ENCODE peak calls at places on chromosomes 1 and 21, in five cellular contexts. B is transverse colon, Y is upper lobe of right lung, L is heart left ventricle, K is neuronal stem cell. X is an unnamed sample. For H3K4me1, the result is how much of the 10 kb centered on the place peaks cover.

GRCh38 chr1:4594286-4594991 is 60.0 kb upstream of the AJAP1 start:
- DNase-seq in B (no peak), Y (no peak), L (no peak), K (no peak), X (no peak)

GRCh38 chr1:61474963-61475362 is 250.0 kb downstream of the TM2D1 start:
- DNase-seq in B (no peak), Y (no peak), L (no peak), K (no peak), X (no peak)

GRCh38 chr1:115336741-115337140 is 1.3 kb downstream of the NGF start:
- DNase-seq in B (no peak), Y (no peak), L (no peak), K (no peak), X (no peak)

GRCh38 chr1:32234792-32235191 is 12.2 kb upstream of the FAM167B start:
- DNase-seq in B (no peak), Y (no peak), L (no peak), K (no peak), X (no peak)

GRCh38 chr1:17875171-17875881 is 120.2 kb downstream of the ACTL8 start:
- DNase-seq in B (no peak), Y (no peak), L (no peak), K (no peak), X (no peak)

GRCh38 chr1:229716064-229716463 is 90.0 kb downstream of the URB2 start:
- DNase-seq in B (no peak), Y (no peak), L (no peak), K (no peak), X (peak)

GRCh38 chr1:16122916-16123315 is 33.0 kb downstream of the EPHA2 start:
- DNase-seq in B (no peak), Y (peak), L (peak), K (no peak), X (no peak)

GRCh38 chr1:167121375-167122120 is 27.7 kb downstream of the STYXL2 start:
- DNase-seq in B (peak), Y (peak), L (peak), K (no peak), X (no peak)

GRCh38 chr1:90707363-90707710 is 9.8 kb downstream of the BARHL2 start:
- DNase-seq in B (peak), Y (peak), L (no peak), K (no peak), X (peak)

GRCh38 chr1:45490121-45490622 is 791 bp downstream of the TESK2 start:
- DNase-seq in B (no peak), Y (no peak), L (no peak), K (no peak), X (no peak)

GRCh38 chr1:21613072-21613867 is 55.9 kb downstream of the RAP1GAP start:
- DNase-seq in B (no peak), Y (no peak), L (no peak), K (no peak), X (no peak)

GRCh38 chr1:189424746-189425331 is 1052.8 kb downstream of the BRINP3 start:
- DNase-seq in B (no peak), Y (no peak), L (no peak), K (no peak), X (no peak)

GRCh38 chr1:184036517-184036949 is 995 bp downstream of the COLGALT2 start:
- DNase-seq in B (peak), Y (peak), L (peak), K (no peak), X (no peak)

GRCh38 chr1:234902774-234903173 is 225.9 kb downstream of the TOMM20 start:
- DNase-seq in B (no peak), Y (no peak), L (peak), K (no peak), X (no peak)

GRCh38 chr1:22154063-22154462 is 11.2 kb upstream of the WNT4 start:
- DNase-seq in B (no peak), Y (no peak), L (no peak), K (no peak), X (no peak)

GRCh38 chr1:22257286-22258275 is 114.7 kb upstream of the WNT4 start:
- DNase-seq in B (peak), Y (no peak), L (no peak), K (no peak), X (no peak)

GRCh38 chr1:118948351-118948750 is 39.8 kb downstream of the TBX15 start:
- DNase-seq in B (no peak), Y (no peak), L (no peak), K (no peak), X (no peak)

GRCh38 chr1:40384887-40385286 is 11.4 kb downstream of the SMAP2 start:
- DNase-seq in B (no peak), Y (no peak), L (no peak), K (no peak), X (no peak)
- H3K4me1 ChIP-seq in B (under half), Y (half or more), L (under half), K (under half), X (under half)

GRCh38 chr1:12506581-12507280 is 111.3 kb downstream of the DHRS3 start:
- DNase-seq in B (no peak), Y (no peak), L (no peak), K (no peak), X (no peak)

GRCh38 chr1:12508849-12509248 is 109.2 kb downstream of the DHRS3 start:
- DNase-seq in B (no peak), Y (no peak), L (no peak), K (no peak), X (no peak)

GRCh38 chr1:12505639-12506311 is 112.2 kb downstream of the DHRS3 start:
- DNase-seq in B (no peak), Y (no peak), L (no peak), K (no peak), X (no peak)

GRCh38 chr1:12505176-12505575 is 112.8 kb downstream of the DHRS3 start:
- DNase-seq in B (no peak), Y (no peak), L (no peak), K (no peak), X (no peak)

DNA sequence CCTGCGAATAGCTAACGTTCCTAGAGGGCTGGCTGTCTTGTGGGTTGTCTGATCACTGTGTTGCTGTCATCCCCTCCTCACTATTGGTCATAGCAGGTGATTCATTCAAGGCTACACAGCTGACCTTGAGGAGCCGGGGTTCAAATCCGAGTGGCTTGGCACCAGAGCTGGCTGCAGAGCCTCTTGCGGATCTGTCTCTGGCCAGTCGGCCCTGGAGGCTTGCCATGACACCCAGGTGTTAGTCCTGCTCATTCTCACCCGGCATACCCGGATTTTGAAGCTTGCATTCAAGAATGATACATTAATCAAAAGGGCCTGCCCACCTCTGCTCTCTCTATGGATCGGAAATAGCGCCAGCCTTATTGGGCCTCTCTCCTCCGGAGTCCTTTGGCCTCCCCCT is 110.4 kb downstream of the DHRS3 start:
- DNase-seq in B (no peak), Y (no peak), L (no peak), K (no peak), X (no peak)
- H3K4me1 ChIP-seq in B (under half), Y (under half), L (under half), K (under half), X (under half)

DNA sequence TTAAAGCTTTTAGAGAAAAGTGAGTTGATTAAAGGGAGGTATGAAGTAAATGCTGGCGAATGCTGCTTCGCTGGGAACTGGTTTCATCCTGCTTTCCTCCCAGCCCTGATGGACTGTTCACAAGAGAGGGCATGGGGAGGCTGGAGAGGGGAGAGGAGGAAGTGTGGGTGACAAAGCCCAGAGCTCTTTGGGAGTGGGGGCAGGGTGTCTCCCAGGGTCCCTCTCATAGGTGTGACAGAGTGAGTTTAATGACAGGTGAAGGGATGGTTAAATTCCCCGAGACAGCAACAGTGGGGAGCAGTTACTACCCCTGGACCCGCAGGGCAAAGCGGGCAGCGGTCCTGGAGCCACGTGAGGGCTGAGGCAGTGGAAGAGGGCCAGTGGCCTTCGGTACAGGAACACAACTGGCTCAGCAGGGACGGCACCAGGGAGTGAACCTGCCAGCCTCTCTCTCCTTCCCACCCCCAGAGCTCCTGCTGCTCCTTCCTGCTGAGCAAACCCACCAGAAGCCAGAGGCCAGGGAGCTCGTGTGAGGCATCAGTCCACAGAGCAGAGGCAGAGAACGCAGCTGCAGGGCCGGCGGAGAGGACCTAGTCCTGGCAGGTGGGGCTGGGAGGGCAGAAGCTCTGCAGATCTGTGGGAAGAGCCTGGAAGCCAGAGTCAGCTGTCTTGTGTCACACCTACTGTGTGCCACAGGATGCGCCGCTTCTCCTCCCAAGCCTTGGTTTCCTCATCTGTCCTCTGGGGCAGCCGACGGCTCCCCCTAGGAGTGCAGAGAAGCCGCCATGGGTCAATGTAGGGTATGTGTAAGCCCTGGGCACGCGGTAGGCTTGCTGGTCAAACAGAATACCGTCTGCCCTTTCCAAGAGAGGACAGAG is 20.9 kb upstream of the LRP8 start:
- DNase-seq in B (no peak), Y (peak), L (no peak), K (no peak), X (no peak)
- H3K4me1 ChIP-seq in B (under half), Y (under half), L (under half), K (under half), X (under half)

DNA sequence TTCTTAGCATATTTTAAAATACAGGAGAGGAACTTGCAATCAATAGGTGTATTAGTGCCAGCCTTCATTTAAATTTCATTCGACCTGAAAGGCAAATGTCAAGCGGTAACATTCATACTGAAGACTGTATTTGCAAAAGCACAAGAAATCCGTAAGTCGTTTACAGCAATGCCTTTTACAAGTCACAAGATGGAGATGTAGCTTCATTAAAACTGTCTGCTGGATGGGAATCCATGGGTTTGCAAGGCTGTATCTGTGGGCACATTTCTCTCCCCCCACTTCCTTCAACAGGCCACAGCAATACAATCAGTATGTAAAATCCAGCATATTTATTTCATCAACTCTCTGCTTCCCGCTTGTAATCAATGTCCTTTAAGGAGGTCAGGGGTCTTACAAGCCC is 147.1 kb downstream of the SLC45A1 start:
- DNase-seq in B (no peak), Y (no peak), L (no peak), K (no peak), X (no peak)
- H3K4me1 ChIP-seq in B (under half), Y (half or more), L (under half), K (under half), X (under half)

GRCh38 chr1:41700986-41701535 is 216.6 kb upstream of the EDN2 start:
- DNase-seq in B (no peak), Y (no peak), L (no peak), K (no peak), X (no peak)

GRCh38 chr1:41704189-41704588 is 214.5 kb downstream of the HIVEP3 start:
- DNase-seq in B (no peak), Y (no peak), L (no peak), K (no peak), X (no peak)

GRCh38 chr1:41698916-41699860 is 214.7 kb upstream of the EDN2 start:
- DNase-seq in B (peak), Y (no peak), L (no peak), K (no peak), X (no peak)

GRCh38 chr1:41699861-41700248 is 215.4 kb upstream of the EDN2 start:
- DNase-seq in B (no peak), Y (no peak), L (no peak), K (no peak), X (no peak)

GRCh38 chr1:41700581-41700980 is 216.1 kb upstream of the EDN2 start:
- DNase-seq in B (no peak), Y (no peak), L (no peak), K (no peak), X (no peak)
- H3K4me1 ChIP-seq in B (under half), Y (under half), L (under half), K (under half), X (under half)

GRCh38 chr21:41928621-41929220 is 25.1 kb downstream of the C2CD2 start:
- DNase-seq in B (no peak), Y (no peak), L (no peak), K (no peak), X (no peak)
- H3K4me1 ChIP-seq in B (under half), Y (half or more), L (under half), K (under half), X (under half)

GRCh38 chr21:45178072-45178608 is 103.8 kb downstream of the ADARB1 start:
- DNase-seq in B (no peak), Y (no peak), L (no peak), K (no peak), X (no peak)
- H3K4me1 ChIP-seq in B (under half), Y (under half), L (under half), K (under half), X (under half)

GRCh38 chr1:1893997-1894353 is 3.1 kb upstream of the GNB1 start:
- DNase-seq in B (no peak), Y (no peak), L (no peak), K (no peak), X (no peak)
- H3K4me1 ChIP-seq in B (half or more), Y (under half), L (under half), K (under half), X (under half)

DNA sequence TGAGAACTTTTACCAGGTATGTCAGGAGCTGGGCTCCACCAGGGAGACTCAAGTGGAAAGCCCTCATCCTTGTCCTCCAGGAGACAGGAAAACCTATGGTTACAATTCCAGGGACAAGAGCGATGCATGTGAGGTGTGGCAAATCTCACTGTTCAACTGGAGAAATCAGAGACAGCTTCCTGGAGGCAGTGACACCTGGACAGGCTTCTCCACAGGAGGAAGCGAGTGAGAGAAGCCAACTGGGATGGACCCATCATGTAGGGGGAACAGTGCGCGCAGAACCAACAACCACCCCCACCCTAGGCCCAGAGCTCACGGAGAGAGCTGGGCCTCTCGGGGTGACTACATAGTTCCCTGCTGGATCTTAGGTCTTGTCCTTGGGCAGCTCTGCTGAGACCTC is 5.6 kb upstream of the SLX9 start:
- DNase-seq in B (no peak), Y (peak), L (no peak), K (no peak), X (no peak)
- H3K4me1 ChIP-seq in B (under half), Y (under half), L (under half), K (under half), X (under half)

GRCh38 chr1:165880993-165881392 is 53.6 kb downstream of the UCK2 start:
- DNase-seq in B (no peak), Y (no peak), L (no peak), K (no peak), X (no peak)

GRCh38 chr1:165884009-165884689 is 56.7 kb downstream of the UCK2 start:
- DNase-seq in B (no peak), Y (no peak), L (no peak), K (no peak), X (no peak)

GRCh38 chr1:165884690-165885304 is 57.4 kb downstream of the UCK2 start:
- DNase-seq in B (no peak), Y (no peak), L (no peak), K (no peak), X (no peak)

GRCh38 chr1:165882168-165882837 is 54.9 kb downstream of the UCK2 start:
- DNase-seq in B (no peak), Y (no peak), L (no peak), K (no peak), X (no peak)

GRCh38 chr1:165883056-165883455 is 55.6 kb downstream of the UCK2 start:
- DNase-seq in B (no peak), Y (no peak), L (no peak), K (no peak), X (peak)
- H3K4me1 ChIP-seq in B (under half), Y (under half), L (under half), K (under half), X (under half)

X was measured in NT2/D1.